ENCODE peak calls at places on chromosomes 1 and 21, in four cellular contexts. A, F, I and P are unnamed samples.

GRCh38 chr21:43626390-43626789 is 32.9 kb downstream of the HSF2BP start:
- ATAC-seq in A (no peak), F (peak; percentile 26), I (no peak), P (no peak)

GRCh38 chr1:63973005-63973419 is 199.2 kb downstream of the ROR1 start:
- ATAC-seq in A (no peak), F (no peak), I (no peak), P (no peak)

GRCh38 chr1:15799928-15800835 is 7.3 kb downstream of the UQCRHL start:
- ATAC-seq in A (no peak), F (peak; percentile 73), I (no peak), P (peak; percentile 87)

GRCh38 chr1:68255301-68255700 is 23.0 kb upstream of the WLS start:
- ATAC-seq in A (no peak), F (no peak), I (no peak), P (no peak)

GRCh38 chr1:23402286-23403037 is 22.1 kb downstream of the TCEA3 start:
- ATAC-seq in A (no peak), F (no peak), I (no peak), P (peak; percentile 2)

GRCh38 chr1:95406279-95406678 is 172.3 kb downstream of the RWDD3 start:
- ATAC-seq in A (no peak), F (no peak), I (no peak), P (no peak)

GRCh38 chr1:68746378-68746777 is 249.5 kb upstream of the DEPDC1 start:
- ATAC-seq in A (no peak), F (no peak), I (no peak), P (no peak)

GRCh38 chr1:35876988-35877387 is 6.0 kb upstream of the AGO1 start:
- ATAC-seq in A (no peak), F (peak; percentile 66), I (no peak), P (no peak)

GRCh38 chr1:38891753-38892152 is 10.4 kb upstream of the GJA9 start:
- ATAC-seq in A (no peak), F (no peak), I (peak; percentile 59), P (no peak)

GRCh38 chr21:44547656-44548331 is 3.5 kb downstream of the KRTAP10-2 start:
- ATAC-seq in A (peak; percentile 93), F (no peak), I (peak; percentile 95), P (peak; percentile 32)

GRCh38 chr1:57362480-57362879 is 61.4 kb downstream of the DAB1 start:
- ATAC-seq in A (no peak), F (no peak), I (no peak), P (no peak)

GRCh38 chr1:247212914-247213617 is 41.2 kb upstream of the ZNF124 start:
- ATAC-seq in A (no peak), F (no peak), I (no peak), P (no peak)